ENCODE peak calls at places on chromosomes 2 and 18, in five cellular contexts. K, W, L, E and I are unnamed samples.

GRCh38 chr2:28956415-28956826 is 24.7 kb upstream of the TOGARAM2 start:
- DNase-seq in E (no peak), K (peak), W (no peak), L (no peak), I (no peak)

GRCh38 chr2:222410534-222410933 is 13.8 kb upstream of the SGPP2 start:
- DNase-seq in W (no peak), L (no peak), E (no peak), K (no peak), I (no peak)

GRCh38 chr2:236073246-236073645 is 94.9 kb downstream of the GBX2 start:
- DNase-seq in E (no peak), W (no peak), K (no peak), L (no peak), I (no peak)

GRCh38 chr18:58520964-58521363 is 107.9 kb downstream of the ALPK2 start:
- DNase-seq in E (no peak), W (no peak), L (no peak), K (no peak), I (no peak)

GRCh38 chr18:78623142-78623541 is 356.5 kb upstream of the SALL3 start:
- DNase-seq in K (no peak), E (no peak), L (no peak), W (no peak), I (no peak)

GRCh38 chr2:46967990-46968647 is 52.5 kb upstream of the MCFD2 start:
- DNase-seq in L (peak), W (no peak), E (no peak), K (peak), I (no peak)

GRCh38 chr2:37181726-37182684 is 6.5 kb downstream of the SULT6B1 start:
- DNase-seq in E (no peak), W (no peak), L (no peak), K (no peak), I (no peak)

GRCh38 chr18:73777356-73778051 is 370.1 kb downstream of the FBXO15 start:
- DNase-seq in K (no peak), L (no peak), W (no peak), E (no peak), I (no peak)

GRCh38 chr2:241730679-241731293 is 3.6 kb upstream of the D2HGDH start:
- DNase-seq in E (no peak), K (no peak), L (no peak), W (no peak), I (no peak)

GRCh38 chr2:236894791-236895190 is 190.9 kb upstream of the COPS8 start:
- DNase-seq in L (no peak), W (no peak), E (no peak), K (no peak), I (no peak)

DNA sequence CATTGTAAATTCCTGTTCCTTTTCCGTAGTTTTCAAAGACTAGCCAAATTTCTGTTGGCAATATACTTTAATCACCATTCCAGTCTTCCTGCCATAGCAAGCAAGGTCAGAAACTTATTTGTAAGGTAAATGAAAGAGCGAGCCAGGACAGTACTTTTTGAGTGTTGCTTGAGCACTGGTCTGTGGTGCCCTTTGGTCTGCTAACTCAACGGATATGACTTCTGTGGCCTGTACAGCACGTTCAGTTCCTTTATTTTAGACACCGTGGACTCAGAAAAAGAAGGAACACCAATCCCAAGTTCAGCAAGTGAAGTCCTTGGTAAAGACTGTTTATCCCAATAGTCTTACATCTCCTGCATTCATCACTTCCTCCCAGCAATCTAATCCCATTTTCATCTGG is 166.3 kb downstream of the MYO1B start:
- DNase-seq in W (no peak), K (no peak), E (no peak), L (no peak), I (no peak)
- TF ChIP-seq CTCF in W (no peak), K (no peak), E (no peak), L (no peak), I (no peak)

DNA sequence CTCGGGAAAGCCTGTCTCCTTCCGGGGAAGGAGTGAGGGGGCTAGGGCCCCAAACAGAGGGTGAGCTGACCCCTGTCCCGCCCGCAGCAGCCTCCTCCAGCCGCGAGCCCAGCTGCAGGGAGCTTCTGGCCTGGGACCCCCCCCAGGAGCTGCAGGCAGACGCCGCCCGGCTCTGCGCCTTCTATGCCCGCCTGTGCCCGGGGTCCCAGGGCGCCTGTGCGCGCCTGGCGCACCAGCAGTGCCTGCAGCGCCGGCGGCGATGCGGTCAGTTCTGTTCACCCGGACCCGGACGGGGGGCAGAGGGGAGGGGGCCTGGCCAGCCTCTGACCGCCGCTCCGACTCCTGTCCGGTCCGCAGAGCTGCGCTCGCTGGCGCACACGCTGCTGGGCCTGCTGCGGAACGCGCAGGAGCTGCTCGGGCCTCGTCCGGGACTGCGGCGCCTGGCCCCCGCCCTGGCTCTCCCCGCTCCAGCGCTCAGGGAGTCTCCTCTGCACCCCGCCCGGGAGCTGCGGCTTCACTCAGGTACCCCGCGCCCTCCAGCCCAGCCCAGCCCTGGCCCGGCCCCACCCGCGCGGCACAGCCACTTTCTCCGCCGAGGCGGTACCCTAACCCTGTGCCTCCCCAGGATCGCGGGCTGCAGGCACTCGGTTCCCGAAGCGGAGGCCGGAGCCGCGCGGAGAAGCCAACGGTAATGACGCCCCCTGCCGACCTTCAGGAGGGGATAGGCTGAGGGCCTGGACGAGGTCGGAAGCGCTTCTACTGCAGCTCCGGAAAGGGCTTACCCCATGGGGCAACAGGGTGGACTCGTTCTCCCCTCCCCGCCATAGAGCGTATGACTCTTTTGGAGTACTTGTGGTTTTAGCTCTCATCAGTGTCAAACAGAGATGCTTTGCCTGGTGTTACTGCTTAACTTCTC is 2.0 kb upstream of the CHRND start:
- DNase-seq in K (peak), E (no peak), W (no peak), L (no peak), I (no peak)
- TF ChIP-seq CTCF in K (peak), E (no peak), W (no peak), L (no peak), I (no peak)

GRCh38 chr2:42999856-43000241 is 207.5 kb upstream of the HAAO start:
- DNase-seq in W (no peak), E (no peak), L (peak), K (no peak), I (no peak)

GRCh38 chr2:42999391-42999811 is 207.0 kb upstream of the HAAO start:
- DNase-seq in K (no peak), E (peak), W (no peak), L (peak), I (no peak)

GRCh38 chr2:42996528-42996927 is 204.1 kb upstream of the HAAO start:
- DNase-seq in E (no peak), W (no peak), L (no peak), K (no peak), I (no peak)

GRCh38 chr2:43000242-43001054 is 208.1 kb upstream of the HAAO start:
- DNase-seq in W (no peak), E (peak), L (peak), K (no peak), I (no peak)

DNA sequence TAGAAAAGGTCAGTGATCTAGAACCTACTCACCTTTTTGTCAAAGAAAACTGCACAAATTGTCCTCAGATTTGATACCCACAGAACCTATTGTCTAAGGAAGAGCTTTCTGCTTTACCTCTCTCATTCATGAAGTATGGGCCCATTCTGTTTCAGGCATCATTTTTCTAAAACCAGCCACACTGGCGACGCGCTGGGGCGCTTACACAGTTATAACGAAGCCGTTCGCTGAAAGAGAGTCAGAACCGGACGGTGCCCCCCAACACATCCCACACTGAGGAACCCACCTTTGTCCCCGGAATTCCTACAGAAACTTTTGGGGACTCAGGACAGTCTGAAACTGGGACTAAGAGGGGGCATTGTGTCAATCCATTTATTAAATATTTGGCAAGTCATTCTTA is 206.3 kb upstream of the HAAO start:
- DNase-seq in E (peak), W (no peak), K (no peak), L (no peak), I (no peak)
- TF ChIP-seq CTCF in E (no peak), W (no peak), K (no peak), L (no peak), I (no peak)

GRCh38 chr2:121596221-121597080 is 52.8 kb downstream of the CLASP1 start:
- DNase-seq in L (no peak), E (peak), K (peak), W (no peak), I (no peak)
- TF ChIP-seq CTCF in L (no peak), E (no peak), K (peak), W (no peak), I (no peak)

GRCh38 chr2:223674998-223675609 is 72.9 kb upstream of the SCG2 start:
- DNase-seq in L (no peak), E (no peak), W (no peak), K (peak), I (no peak)
- TF ChIP-seq CTCF in L (no peak), E (no peak), W (no peak), K (peak), I (no peak)

GRCh38 chr2:63023444-63023843 is 27.2 kb upstream of the OTX1 start:
- DNase-seq in K (peak), W (no peak), L (no peak), E (no peak), I (no peak)
- TF ChIP-seq CTCF in K (peak), W (no peak), L (no peak), E (no peak), I (no peak)

DNA sequence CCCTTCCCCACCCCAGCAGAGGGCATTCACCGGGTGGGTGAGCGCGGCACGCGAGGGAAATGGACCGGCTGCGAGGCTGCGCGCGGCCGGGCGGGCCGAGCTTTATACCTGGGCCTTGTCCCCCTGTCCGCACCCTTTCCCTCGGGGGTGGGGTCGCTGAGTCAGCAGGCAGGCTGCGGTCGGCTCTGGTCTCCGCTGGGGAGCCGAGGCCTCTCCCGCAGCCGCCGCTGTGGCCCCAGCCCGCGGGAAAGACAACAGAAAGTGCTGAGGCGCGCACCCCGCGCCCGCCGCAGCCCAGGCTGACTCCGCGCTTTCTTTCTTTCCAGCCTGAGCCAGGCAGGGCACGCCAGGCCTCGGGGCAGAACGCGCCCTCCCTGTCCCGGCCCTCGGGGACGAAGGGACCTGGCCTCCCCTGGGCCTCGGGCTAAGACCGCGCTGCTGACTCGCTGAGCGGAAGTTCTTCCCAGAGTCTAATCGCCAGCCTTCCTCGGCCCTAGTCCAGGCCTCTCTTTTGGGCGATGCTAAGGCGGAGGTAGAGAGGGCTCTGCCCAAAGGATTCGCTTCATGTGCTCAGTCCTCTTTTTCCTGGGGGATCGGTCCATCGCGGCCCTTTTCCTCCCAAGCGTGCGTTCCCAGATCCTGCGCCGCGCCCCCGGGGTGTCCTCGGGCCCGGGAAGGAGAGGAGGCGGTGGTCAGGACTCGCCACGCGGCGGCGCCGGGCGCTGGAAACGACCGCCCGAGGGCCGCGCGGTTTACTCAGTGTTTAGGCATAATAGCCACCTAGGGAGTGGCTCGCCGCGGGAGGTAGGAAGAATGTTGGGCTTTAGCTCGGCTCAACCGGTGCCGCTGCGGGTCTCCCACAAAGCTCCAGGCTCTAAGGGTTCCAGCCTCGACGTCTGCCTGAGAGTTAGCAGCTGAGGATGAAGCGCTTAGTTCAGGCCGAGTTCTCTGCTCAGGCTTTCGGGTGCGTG is at the start of gene CRYBA2:
- DNase-seq in E (no peak), W (no peak), L (no peak), K (peak), I (no peak)
- TF ChIP-seq CTCF in E (no peak), W (no peak), L (no peak), K (no peak), I (no peak)

GRCh38 chr2:212554233-212554632 is 15.6 kb upstream of the ERBB4 start:
- DNase-seq in K (no peak), E (no peak), L (no peak), W (no peak), I (no peak)

GRCh38 chr2:212549463-212549862 is 10.9 kb upstream of the ERBB4 start:
- DNase-seq in E (no peak), W (no peak), K (no peak), L (no peak), I (no peak)

GRCh38 chr2:212547716-212548458 is 9.3 kb upstream of the ERBB4 start:
- DNase-seq in K (no peak), W (no peak), L (no peak), E (no peak), I (no peak)

GRCh38 chr2:212546669-212547068 is 8.1 kb upstream of the ERBB4 start:
- DNase-seq in K (no peak), W (no peak), E (no peak), L (no peak), I (no peak)

GRCh38 chr2:212548459-212548815 is 9.8 kb upstream of the ERBB4 start:
- DNase-seq in E (no peak), L (no peak), W (no peak), K (peak), I (no peak)
- TF ChIP-seq CTCF in E (no peak), L (no peak), W (no peak), K (peak), I (no peak)